ENCODE peak calls at places on chromosomes 1 and 21, in four cellular contexts. X is stimulated activated CD8-positive, alpha-beta memory T cell treated with anti-CD3 and anti-CD28 coated beads, Interleukin-2, amount 100 ng/mL, for 1 hour; H is Panc1; F is C1 segment of cervical spinal cord. T is an unnamed sample.

GRCh38 chr1:100277866-100278265 is 11.8 kb downstream of the RTCA start:
- DNase-seq in F (no peak), H (no peak), X (no peak), T (no peak)

GRCh38 chr1:89692601-89693503 is 59.9 kb downstream of the LRRC8C start:
- DNase-seq in F (no peak), H (no peak), X (no peak), T (no peak)

GRCh38 chr1:20390589-20391331 is 95.2 kb downstream of the CAMK2N1 start:
- DNase-seq in F (no peak), H (no peak), X (no peak), T (no peak)

GRCh38 chr1:205251576-205251975 is 23.8 kb downstream of the TMCC2 start:
- DNase-seq in X (no peak), F (no peak), H (no peak), T (no peak)

GRCh38 chr21:16569679-16570078 is 839.9 kb downstream of the USP25 start:
- DNase-seq in F (no peak), H (no peak), X (no peak), T (no peak)

GRCh38 chr1:218531936-218532335 is 186.8 kb downstream of the TGFB2 start:
- DNase-seq in H (no peak), X (no peak), F (no peak), T (no peak)

GRCh38 chr1:110829955-110830553 is 42.9 kb upstream of the CD53 start:
- DNase-seq in H (peak), F (no peak), X (no peak), T (no peak)

GRCh38 chr1:172670316-172670715 is 11.4 kb downstream of the FASLG start:
- DNase-seq in F (no peak), H (no peak), X (no peak), T (no peak)

GRCh38 chr1:30684881-30685795 is 38.2 kb downstream of the MATN1 start:
- DNase-seq in H (no peak), X (no peak), F (no peak), T (no peak)

GRCh38 chr1:17187065-17187464 is 17.9 kb upstream of the PADI1 start:
- DNase-seq in X (no peak), F (no peak), H (no peak), T (no peak)

GRCh38 chr1:27906764-27907163 is 28.0 kb upstream of the SMPDL3B start:
- DNase-seq in X (no peak), F (no peak), H (no peak), T (no peak)

GRCh38 chr1:223849352-223849751 is 3.6 kb upstream of the TP53BP2 start:
- DNase-seq in F (no peak), H (no peak), X (no peak), T (no peak)

GRCh38 chr1:193270996-193271395 is 84.6 kb upstream of the B3GALT2 start:
- DNase-seq in H (no peak), X (no peak), F (no peak), T (no peak)

GRCh38 chr1:115322631-115323030 is 15.4 kb downstream of the NGF start:
- DNase-seq in H (no peak), X (no peak), F (no peak), T (no peak)

GRCh38 chr1:30368841-30369240 is 354.5 kb downstream of the MATN1 start:
- DNase-seq in X (no peak), F (no peak), H (no peak), T (no peak)

GRCh38 chr1:58803858-58804257 is 20.0 kb upstream of the JUN start:
- DNase-seq in F (no peak), X (no peak), H (no peak), T (no peak)

GRCh38 chr1:28517649-28517999 is 11.8 kb downstream of the RCC1 start:
- DNase-seq in F (no peak), X (no peak), H (peak), T (no peak)

GRCh38 chr1:12552951-12553921 is 64.8 kb downstream of the DHRS3 start:
- DNase-seq in X (no peak), H (no peak), F (no peak), T (no peak)

T was measured in occipital lobe.